ENCODE peak calls at places on chromosomes 13 and 19, in seven cellular contexts. D is cardiac fibroblast; M is IMR-90; I is RWPE1; P is CD4-positive, alpha-beta T cell; U is mucosa of descending colon; C is activated CD8-positive, alpha-beta T cell treated with anti-CD3 and anti-CD28 coated beads for 36 hours. F is an unnamed sample.

GRCh38 chr13:95603887-95604533 is 40.5 kb downstream of the DZIP1 start:
- DNase-seq in U (no peak), C (no peak), I (peak; percentile 85), M (no peak), P (no peak), D (peak; percentile 86), F (peak; percentile 97)

GRCh38 chr13:44755872-44756271 is 179.7 kb upstream of the TSC22D1 start:
- DNase-seq in D (peak; percentile 66), P (no peak), U (no peak), C (no peak), M (peak; percentile 56), I (peak; percentile 41), F (peak; percentile 39)

GRCh38 chr19:13872695-13873389 is 4.1 kb upstream of the NANOS3 start:
- DNase-seq in C (peak; percentile 63), M (no peak), U (no peak), P (no peak), D (no peak), I (no peak), F (no peak)

GRCh38 chr19:53409505-53410204 is 14.7 kb downstream of the ZNF765 start:
- DNase-seq in I (no peak), P (no peak), D (no peak), M (no peak), U (no peak), C (no peak), F (no peak)

GRCh38 chr13:70391678-70392077 is 283.4 kb upstream of the KLHL1 start:
- DNase-seq in M (no peak), D (no peak), P (no peak), U (peak; percentile 24), C (no peak), I (no peak), F (no peak)

GRCh38 chr19:11453468-11454341 is 18.3 kb downstream of the PRKCSH start:
- DNase-seq in U (no peak), D (no peak), I (no peak), M (no peak), P (no peak), C (peak; percentile 35), F (no peak)

GRCh38 chr13:49296659-49297058 is 48.9 kb downstream of the CDADC1 start:
- DNase-seq in U (no peak), I (no peak), P (no peak), M (no peak), D (no peak), C (no peak), F (no peak)

GRCh38 chr19:52689804-52690394 is 44.9 kb downstream of the ZNF611 start:
- DNase-seq in I (peak; percentile 9), M (no peak), U (peak; percentile 65), D (no peak), P (peak; percentile 11), C (peak; percentile 39), F (no peak)

GRCh38 chr13:79810671-79811070 is 329.7 kb downstream of the NDFIP2 start:
- DNase-seq in D (peak; percentile 67), I (peak; percentile 36), M (peak; percentile 58), U (no peak), P (no peak), C (no peak), F (no peak)

GRCh38 chr13:98848736-98849135 is 96.3 kb upstream of the SLC15A1 start:
- DNase-seq in U (no peak), D (peak; percentile 78), I (no peak), C (no peak), P (no peak), M (peak; percentile 68), F (no peak)

GRCh38 chr19:3496392-3497273 is 3.8 kb downstream of the DOHH start:
- DNase-seq in M (no peak), C (no peak), U (no peak), D (no peak), I (no peak), P (no peak), F (no peak)

GRCh38 chr19:40613669-40614594 is 12.8 kb downstream of the LTBP4 start:
- DNase-seq in D (peak; percentile 54), C (peak; percentile 93), U (peak; percentile 91), P (peak; percentile 76), I (peak; percentile 84), M (peak; percentile 72), F (no peak)

GRCh38 chr13:95296326-95296939 is 4.8 kb downstream of the ABCC4 start:
- DNase-seq in U (no peak), P (no peak), C (peak; percentile 34), I (peak; percentile 46), M (no peak), D (peak; percentile 29), F (peak; percentile 70)

GRCh38 chr13:75331792-75332349 is 150.1 kb downstream of the TBC1D4 start:
- DNase-seq in P (no peak), D (no peak), U (no peak), I (no peak), C (no peak), M (no peak), F (no peak)

GRCh38 chr13:70311175-70311574 is 202.9 kb upstream of the KLHL1 start:
- DNase-seq in U (no peak), D (no peak), M (no peak), C (no peak), I (no peak), P (no peak), F (no peak)

GRCh38 chr19:37966211-37967072 is 59.4 kb downstream of the SIPA1L3 start:
- DNase-seq in U (no peak), P (no peak), M (peak; percentile 39), I (peak; percentile 36), D (no peak), C (no peak), F (peak; percentile 38)

GRCh38 chr13:108974686-108975085 is 345.3 kb downstream of the MYO16 start:
- DNase-seq in C (no peak), P (no peak), I (no peak), D (no peak), M (no peak), U (no peak), F (no peak)

GRCh38 chr19:43596842-43597461 is 557 bp downstream of the ZNF576 start:
- DNase-seq in P (no peak), I (no peak), U (no peak), M (peak; percentile 13), C (peak; percentile 20), D (peak; percentile 5), F (no peak)

GRCh38 chr19:49442793-49443365 is 1.6 kb upstream of the SLC17A7 start:
- DNase-seq in P (no peak), D (peak; percentile 87), U (peak; percentile 95), M (peak; percentile 73), I (peak; percentile 86), C (peak; percentile 75), F (peak; percentile 93)

GRCh38 chr19:49196527-49197240 is 39.1 kb downstream of the TRPM4 start:
- DNase-seq in D (no peak), C (no peak), I (no peak), P (no peak), M (no peak), U (peak; percentile 74), F (no peak)

GRCh38 chr13:32902898-32903297 is 113.3 kb upstream of the KL start:
- DNase-seq in D (peak; percentile 59), P (no peak), I (no peak), U (peak; percentile 71), C (no peak), M (peak; percentile 23), F (no peak)

GRCh38 chr13:114128624-114129522 is 3.5 kb downstream of the RASA3 start:
- DNase-seq in D (peak; percentile 96), C (peak; percentile 96), I (no peak), P (peak; percentile 53), M (peak; percentile 95), U (peak; percentile 90), F (no peak)

GRCh38 chr13:103547914-103548313 is 481.7 kb upstream of the SLC10A2 start:
- DNase-seq in U (no peak), D (no peak), P (no peak), C (no peak), M (no peak), I (no peak), F (no peak)
- TF ChIP-seq CTCF in U (no peak), D (no peak), P (no peak), C (no peak), M (no peak), I (no peak), F (no peak)

DNA sequence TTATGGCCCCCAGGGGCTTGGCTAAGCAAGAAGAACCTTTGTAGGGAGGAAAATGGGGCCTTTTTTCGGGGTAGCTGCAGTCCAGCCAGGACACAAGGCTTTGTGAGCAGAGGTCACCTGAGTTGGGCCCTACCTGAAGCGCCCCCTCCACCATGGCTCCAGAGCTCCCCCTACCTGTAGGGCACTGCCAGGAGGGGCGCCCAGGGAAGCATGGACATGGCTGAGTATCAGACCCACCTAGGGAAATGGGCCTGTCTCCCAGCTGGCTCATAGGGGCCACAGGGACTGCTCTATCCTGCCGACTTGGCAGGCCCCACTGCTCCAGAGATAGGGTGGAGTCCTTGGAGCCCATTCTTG is 9.0 kb upstream of the CEBPA start:
- DNase-seq in U (peak; percentile 73), C (peak; percentile 30), M (no peak), D (no peak), P (no peak), I (no peak), F (no peak)
- TF ChIP-seq CTCF in U (no peak), C (peak; percentile 47), M (no peak), D (no peak), P (no peak), I (no peak), F (no peak)

GRCh38 chr13:100532836-100533435 is 55.7 kb downstream of the GGACT start:
- DNase-seq in P (no peak), U (no peak), C (no peak), I (no peak), D (no peak), M (no peak), F (no peak)

GRCh38 chr13:100534911-100535310 is 53.7 kb downstream of the GGACT start:
- DNase-seq in C (no peak), D (no peak), U (no peak), P (no peak), M (no peak), I (no peak), F (no peak)

GRCh38 chr13:100535401-100536135 is 53.0 kb downstream of the GGACT start:
- DNase-seq in C (no peak), I (no peak), U (no peak), D (peak; percentile 63), M (no peak), P (no peak), F (no peak)

GRCh38 chr13:100533588-100534041 is 55.0 kb downstream of the GGACT start:
- DNase-seq in M (no peak), U (no peak), I (no peak), P (no peak), D (no peak), C (no peak), F (no peak)

DNA sequence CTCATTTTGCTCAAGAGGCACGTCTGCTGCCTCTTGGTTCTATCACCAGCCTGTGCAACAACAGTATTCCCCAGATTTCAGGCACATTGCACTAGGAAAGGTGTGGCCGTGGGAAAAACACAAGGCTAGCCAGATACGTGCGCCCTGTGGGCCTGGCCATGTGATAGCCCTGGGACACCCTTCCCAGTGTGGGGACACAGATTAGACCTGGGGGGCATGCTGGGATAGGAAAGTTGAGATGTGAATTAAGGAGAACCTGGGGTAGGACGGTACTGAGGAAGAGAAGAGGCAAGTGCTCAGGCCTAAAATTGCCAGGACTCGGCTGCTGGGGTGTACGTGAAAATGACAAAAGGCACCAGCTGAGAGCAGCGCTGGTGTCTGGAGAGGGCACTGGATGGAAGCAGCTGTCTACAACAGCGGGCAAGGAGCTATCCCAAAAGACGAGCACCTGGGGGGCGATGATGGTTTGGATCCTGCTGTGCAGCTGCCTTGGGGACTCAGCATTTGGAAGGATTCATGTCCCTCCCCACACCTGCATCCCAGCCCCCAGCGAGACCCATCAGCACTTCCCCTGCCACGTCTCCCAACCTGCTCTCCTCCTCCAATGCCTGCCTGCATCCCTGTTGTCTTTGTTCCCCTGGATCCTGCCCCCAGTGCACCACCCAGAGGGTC is 54.3 kb downstream of the GGACT start:
- DNase-seq in I (no peak), C (no peak), D (no peak), P (no peak), U (no peak), M (no peak), F (no peak)
- TF ChIP-seq CTCF in I (no peak), C (no peak), D (no peak), P (no peak), U (no peak), M (no peak), F (no peak)

GRCh38 chr19:18097217-18097992 is at the start of gene MAST3:
- DNase-seq in U (peak; percentile 94), C (peak; percentile 94), I (peak; percentile 98), P (peak; percentile 93), M (peak; percentile 67), D (peak; percentile 79), F (peak; percentile 83)
- TF ChIP-seq CTCF in U (no peak), C (no peak), I (no peak), P (no peak), M (no peak), D (no peak), F (no peak)